ENCODE peak calls at places on chromosomes 6 and 20, in nine cellular contexts. One of them, this sample, is unnamed.

GRCh38 chr6:152552616-152553209 is 84.4 kb downstream of the SYNE1 start:
- DNase-seq in fibroblast of pulmonary artery: peak; percentile 86
- DNase-seq in stomach: peak; percentile 71
- DNase-seq in BJ: no peak
- DNase-seq in adrenal gland: peak; percentile 68
- DNase-seq in AG04449: no peak
- DNase-seq in esophagus muscularis mucosa: no peak
- DNase-seq in cardiac muscle cell: peak; percentile 85
- DNase-seq in fibroblast of lung: peak; percentile 71
- DNase-seq in this sample: peak; percentile 42

GRCh38 chr6:133973109-133973971 is 20.3 kb downstream of the TBPL1 start:
- DNase-seq in fibroblast of pulmonary artery: peak; percentile 78
- DNase-seq in stomach: no peak
- DNase-seq in BJ: no peak
- DNase-seq in adrenal gland: no peak
- DNase-seq in AG04449: no peak
- DNase-seq in esophagus muscularis mucosa: no peak
- DNase-seq in cardiac muscle cell: peak; percentile 73
- DNase-seq in fibroblast of lung: peak; percentile 76
- DNase-seq in this sample: no peak

GRCh38 chr6:5125152-5126006 is 40.2 kb downstream of the PPP1R3G start:
- DNase-seq in fibroblast of pulmonary artery: peak; percentile 64
- DNase-seq in stomach: no peak
- DNase-seq in BJ: no peak
- DNase-seq in adrenal gland: peak; percentile 30
- DNase-seq in AG04449: no peak
- DNase-seq in esophagus muscularis mucosa: no peak
- DNase-seq in cardiac muscle cell: peak; percentile 65
- DNase-seq in fibroblast of lung: peak; percentile 68
- DNase-seq in this sample: peak; percentile 20

GRCh38 chr6:75524322-75524972 is 30.8 kb upstream of the FILIP1 start:
- DNase-seq in fibroblast of pulmonary artery: peak; percentile 88
- DNase-seq in stomach: no peak
- DNase-seq in BJ: peak; percentile 80
- DNase-seq in adrenal gland: no peak
- DNase-seq in AG04449: peak; percentile 73
- DNase-seq in esophagus muscularis mucosa: no peak
- DNase-seq in cardiac muscle cell: peak; percentile 84
- DNase-seq in fibroblast of lung: peak; percentile 91
- DNase-seq in this sample: peak; percentile 88

GRCh38 chr20:46752639-46753235 is 43.3 kb downstream of the SLC2A10 start:
- DNase-seq in fibroblast of pulmonary artery: peak; percentile 74
- DNase-seq in stomach: peak; percentile 64
- DNase-seq in BJ: no peak
- DNase-seq in adrenal gland: peak; percentile 63
- DNase-seq in AG04449: no peak
- DNase-seq in esophagus muscularis mucosa: no peak
- DNase-seq in cardiac muscle cell: peak; percentile 74
- DNase-seq in fibroblast of lung: peak; percentile 69
- DNase-seq in this sample: peak; percentile 17

GRCh38 chr20:37774143-37774542 is 80.3 kb downstream of the CTNNBL1 start:
- DNase-seq in fibroblast of pulmonary artery: no peak
- DNase-seq in stomach: no peak
- DNase-seq in BJ: no peak
- DNase-seq in adrenal gland: no peak
- DNase-seq in AG04449: no peak
- DNase-seq in esophagus muscularis mucosa: peak; percentile 66
- DNase-seq in cardiac muscle cell: no peak
- DNase-seq in fibroblast of lung: no peak
- DNase-seq in this sample: no peak

GRCh38 chr6:8481727-8482126 is 46.4 kb upstream of the SLC35B3 start:
- DNase-seq in fibroblast of pulmonary artery: no peak
- DNase-seq in stomach: no peak
- DNase-seq in BJ: no peak
- DNase-seq in adrenal gland: no peak
- DNase-seq in AG04449: no peak
- DNase-seq in esophagus muscularis mucosa: no peak
- DNase-seq in cardiac muscle cell: peak; percentile 0
- DNase-seq in fibroblast of lung: peak; percentile 17
- DNase-seq in this sample: peak; percentile 2

GRCh38 chr6:135498178-135498841 is 770 bp upstream of the AHI1 start:
- DNase-seq in fibroblast of pulmonary artery: peak; percentile 94
- DNase-seq in stomach: peak; percentile 72
- DNase-seq in BJ: peak; percentile 52
- DNase-seq in adrenal gland: peak; percentile 89
- DNase-seq in AG04449: peak; percentile 49
- DNase-seq in esophagus muscularis mucosa: peak; percentile 94
- DNase-seq in cardiac muscle cell: peak; percentile 93
- DNase-seq in fibroblast of lung: peak; percentile 94
- DNase-seq in this sample: peak; percentile 70

GRCh38 chr20:63660622-63661021 is 2.5 kb downstream of the RTEL1 start:
- DNase-seq in fibroblast of pulmonary artery: no peak
- DNase-seq in stomach: no peak
- DNase-seq in BJ: no peak
- DNase-seq in adrenal gland: no peak
- DNase-seq in AG04449: no peak
- DNase-seq in esophagus muscularis mucosa: no peak
- DNase-seq in cardiac muscle cell: no peak
- DNase-seq in fibroblast of lung: no peak
- DNase-seq in this sample: no peak

GRCh38 chr20:8062781-8063180 is 43.2 kb upstream of the TMX4 start:
- DNase-seq in fibroblast of pulmonary artery: no peak
- DNase-seq in stomach: no peak
- DNase-seq in BJ: no peak
- DNase-seq in adrenal gland: no peak
- DNase-seq in AG04449: no peak
- DNase-seq in esophagus muscularis mucosa: no peak
- DNase-seq in cardiac muscle cell: no peak
- DNase-seq in fibroblast of lung: peak; percentile 64
- DNase-seq in this sample: no peak

GRCh38 chr6:110355031-110355430 is 3.1 kb downstream of the METTL24 start:
- DNase-seq in fibroblast of pulmonary artery: no peak
- DNase-seq in stomach: no peak
- DNase-seq in BJ: no peak
- DNase-seq in adrenal gland: no peak
- DNase-seq in AG04449: no peak
- DNase-seq in esophagus muscularis mucosa: no peak
- DNase-seq in cardiac muscle cell: no peak
- DNase-seq in fibroblast of lung: no peak
- DNase-seq in this sample: no peak

GRCh38 chr20:38125157-38126056 is 39.7 kb downstream of the TGM2 start:
- DNase-seq in fibroblast of pulmonary artery: peak; percentile 86
- DNase-seq in stomach: peak; percentile 95
- DNase-seq in BJ: no peak
- DNase-seq in adrenal gland: peak; percentile 68
- DNase-seq in AG04449: no peak
- DNase-seq in esophagus muscularis mucosa: peak; percentile 91
- DNase-seq in cardiac muscle cell: peak; percentile 92
- DNase-seq in fibroblast of lung: peak; percentile 93
- DNase-seq in this sample: no peak

GRCh38 chr6:17886891-17887290 is 100.5 kb downstream of the KIF13A start:
- DNase-seq in fibroblast of pulmonary artery: no peak
- DNase-seq in stomach: no peak
- DNase-seq in BJ: no peak
- DNase-seq in adrenal gland: no peak
- DNase-seq in AG04449: no peak
- DNase-seq in esophagus muscularis mucosa: no peak
- DNase-seq in cardiac muscle cell: peak; percentile 38
- DNase-seq in fibroblast of lung: no peak
- DNase-seq in this sample: no peak

GRCh38 chr6:141105481-141105880 is 1027.2 kb upstream of the GJE1 start:
- DNase-seq in fibroblast of pulmonary artery: peak; percentile 53
- DNase-seq in stomach: no peak
- DNase-seq in BJ: no peak
- DNase-seq in adrenal gland: no peak
- DNase-seq in AG04449: peak; percentile 41
- DNase-seq in esophagus muscularis mucosa: no peak
- DNase-seq in cardiac muscle cell: peak; percentile 62
- DNase-seq in fibroblast of lung: peak; percentile 12
- DNase-seq in this sample: peak; percentile 6

GRCh38 chr6:7195330-7196018 is 87.7 kb downstream of the RREB1 start:
- DNase-seq in fibroblast of pulmonary artery: no peak
- DNase-seq in stomach: no peak
- DNase-seq in BJ: no peak
- DNase-seq in adrenal gland: no peak
- DNase-seq in AG04449: no peak
- DNase-seq in esophagus muscularis mucosa: no peak
- DNase-seq in cardiac muscle cell: no peak
- DNase-seq in fibroblast of lung: no peak
- DNase-seq in this sample: no peak

GRCh38 chr20:25065044-25065624 is 7.2 kb upstream of the ACSS1 start:
- DNase-seq in fibroblast of pulmonary artery: no peak
- DNase-seq in stomach: peak; percentile 11
- DNase-seq in BJ: no peak
- DNase-seq in adrenal gland: no peak
- DNase-seq in AG04449: no peak
- DNase-seq in esophagus muscularis mucosa: no peak
- DNase-seq in cardiac muscle cell: no peak
- DNase-seq in fibroblast of lung: no peak
- DNase-seq in this sample: no peak

GRCh38 chr6:22036267-22036666 is 260.6 kb downstream of the PRL start:
- DNase-seq in fibroblast of pulmonary artery: peak; percentile 33
- DNase-seq in stomach: no peak
- DNase-seq in BJ: no peak
- DNase-seq in adrenal gland: no peak
- DNase-seq in AG04449: no peak
- DNase-seq in esophagus muscularis mucosa: peak; percentile 74
- DNase-seq in cardiac muscle cell: peak; percentile 6
- DNase-seq in fibroblast of lung: no peak
- DNase-seq in this sample: no peak

GRCh38 chr20:56091635-56092180 is 86.4 kb upstream of the CBLN4 start:
- DNase-seq in fibroblast of pulmonary artery: no peak
- DNase-seq in stomach: no peak
- DNase-seq in BJ: no peak
- DNase-seq in adrenal gland: no peak
- DNase-seq in AG04449: no peak
- DNase-seq in esophagus muscularis mucosa: no peak
- DNase-seq in cardiac muscle cell: no peak
- DNase-seq in fibroblast of lung: no peak
- DNase-seq in this sample: no peak

GRCh38 chr20:46282669-46283068 is 25.6 kb downstream of the CDH22 start:
- DNase-seq in fibroblast of pulmonary artery: no peak
- DNase-seq in stomach: no peak
- DNase-seq in BJ: no peak
- DNase-seq in adrenal gland: no peak
- DNase-seq in AG04449: no peak
- DNase-seq in esophagus muscularis mucosa: no peak
- DNase-seq in cardiac muscle cell: no peak
- DNase-seq in fibroblast of lung: no peak
- DNase-seq in this sample: no peak

GRCh38 chr20:8127553-8128255 is 4.4 kb upstream of the PLCB1 start:
- DNase-seq in fibroblast of pulmonary artery: no peak
- DNase-seq in stomach: no peak
- DNase-seq in BJ: no peak
- DNase-seq in adrenal gland: no peak
- DNase-seq in AG04449: no peak
- DNase-seq in esophagus muscularis mucosa: no peak
- DNase-seq in cardiac muscle cell: no peak
- DNase-seq in fibroblast of lung: peak; percentile 34
- DNase-seq in this sample: no peak

GRCh38 chr6:143691155-143691554 is 13.4 kb downstream of the PHACTR2 start:
- DNase-seq in fibroblast of pulmonary artery: no peak
- DNase-seq in stomach: no peak
- DNase-seq in BJ: no peak
- DNase-seq in adrenal gland: no peak
- DNase-seq in AG04449: no peak
- DNase-seq in esophagus muscularis mucosa: no peak
- DNase-seq in cardiac muscle cell: no peak
- DNase-seq in fibroblast of lung: no peak
- DNase-seq in this sample: no peak
- H3K4me3 ChIP-seq in fibroblast of pulmonary artery: no peak overlapping the region
- H3K4me3 ChIP-seq in stomach: no peak overlapping the region
- H3K4me3 ChIP-seq in BJ: no peak overlapping the region
- H3K4me3 ChIP-seq in adrenal gland: no peak overlapping the region
- H3K4me3 ChIP-seq in AG04449: no peak overlapping the region
- H3K4me3 ChIP-seq in esophagus muscularis mucosa: no peak overlapping the region
- H3K4me3 ChIP-seq in cardiac muscle cell: no peak overlapping the region
- H3K4me3 ChIP-seq in fibroblast of lung: no peak overlapping the region
- H3K4me3 ChIP-seq in this sample: no peak overlapping the region

DNA sequence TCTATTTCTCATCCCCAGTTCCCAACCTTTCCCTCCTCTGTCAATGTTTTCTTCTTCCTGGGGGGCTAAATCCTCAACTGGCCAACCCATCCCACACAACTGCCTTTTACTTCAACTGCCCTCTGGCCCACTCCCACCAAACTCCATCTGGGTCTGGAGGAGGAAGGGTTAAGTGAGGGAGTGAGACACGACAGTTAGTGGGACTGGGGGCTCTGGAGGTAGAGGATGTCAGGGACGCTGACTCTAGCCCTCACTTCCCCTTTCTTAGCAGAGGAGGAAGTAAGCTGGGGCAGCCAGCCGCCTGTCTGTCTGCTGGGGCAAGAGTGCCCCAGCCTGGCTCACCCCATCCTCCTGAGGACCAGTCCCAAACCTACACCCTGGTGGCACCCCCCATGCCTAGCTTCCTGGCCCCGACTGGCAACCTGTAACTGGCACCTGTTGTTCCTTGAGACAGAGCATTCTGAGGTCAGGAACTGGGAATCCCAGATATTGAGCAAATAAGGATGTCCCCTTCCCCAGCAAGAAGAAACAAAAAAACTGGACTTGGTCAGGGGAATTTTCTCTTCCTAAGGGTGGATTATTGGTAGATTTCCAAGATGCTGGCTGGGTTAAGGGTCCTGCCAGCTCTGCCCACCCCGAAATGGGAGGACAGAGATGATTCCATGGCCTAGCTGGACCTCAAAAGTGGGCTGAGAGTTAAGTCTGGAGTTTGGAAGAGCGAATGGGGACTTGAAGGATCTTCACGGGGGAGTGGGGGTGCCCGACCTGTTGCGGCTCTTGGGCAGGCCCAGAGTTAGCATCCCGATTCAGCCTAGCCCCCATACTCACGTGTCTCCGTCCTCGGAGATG is 973 bp downstream of the NFKBIE start:
- DNase-seq in fibroblast of pulmonary artery: no peak
- DNase-seq in stomach: peak; percentile 56
- DNase-seq in BJ: no peak
- DNase-seq in adrenal gland: no peak
- DNase-seq in AG04449: no peak
- DNase-seq in esophagus muscularis mucosa: no peak
- DNase-seq in cardiac muscle cell: no peak
- DNase-seq in fibroblast of lung: no peak
- DNase-seq in this sample: no peak
- TF ChIP-seq CTCF in fibroblast of pulmonary artery: no peak
- TF ChIP-seq CTCF in stomach: no peak
- TF ChIP-seq CTCF in BJ: no peak
- TF ChIP-seq CTCF in adrenal gland: no peak
- TF ChIP-seq CTCF in AG04449: no peak
- TF ChIP-seq CTCF in esophagus muscularis mucosa: no peak
- TF ChIP-seq CTCF in cardiac muscle cell: no peak
- TF ChIP-seq CTCF in fibroblast of lung: no peak
- TF ChIP-seq CTCF in this sample: no peak

GRCh38 chr20:58668901-58669286 is 17.8 kb downstream of the STX16 start:
- DNase-seq in fibroblast of pulmonary artery: no peak
- DNase-seq in stomach: no peak
- DNase-seq in BJ: no peak
- DNase-seq in adrenal gland: no peak
- DNase-seq in AG04449: no peak
- DNase-seq in esophagus muscularis mucosa: no peak
- DNase-seq in cardiac muscle cell: no peak
- DNase-seq in fibroblast of lung: no peak
- DNase-seq in this sample: no peak
- H3K4me3 ChIP-seq in fibroblast of pulmonary artery: no peak overlapping the region
- H3K4me3 ChIP-seq in stomach: no peak overlapping the region
- H3K4me3 ChIP-seq in BJ: no peak overlapping the region
- H3K4me3 ChIP-seq in adrenal gland: no peak overlapping the region
- H3K4me3 ChIP-seq in AG04449: no peak overlapping the region
- H3K4me3 ChIP-seq in esophagus muscularis mucosa: no peak overlapping the region
- H3K4me3 ChIP-seq in cardiac muscle cell: no peak overlapping the region
- H3K4me3 ChIP-seq in fibroblast of lung: no peak overlapping the region
- H3K4me3 ChIP-seq in this sample: no peak overlapping the region

GRCh38 chr6:45756611-45757010 is 259.0 kb downstream of the CLIC5 start:
- DNase-seq in fibroblast of pulmonary artery: no peak
- DNase-seq in stomach: no peak
- DNase-seq in BJ: no peak
- DNase-seq in adrenal gland: no peak
- DNase-seq in AG04449: no peak
- DNase-seq in esophagus muscularis mucosa: peak; percentile 89
- DNase-seq in cardiac muscle cell: no peak
- DNase-seq in fibroblast of lung: no peak
- DNase-seq in this sample: no peak
- TF ChIP-seq CTCF in fibroblast of pulmonary artery: no peak
- TF ChIP-seq CTCF in stomach: no peak
- TF ChIP-seq CTCF in BJ: no peak
- TF ChIP-seq CTCF in adrenal gland: no peak
- TF ChIP-seq CTCF in AG04449: no peak
- TF ChIP-seq CTCF in esophagus muscularis mucosa: no peak
- TF ChIP-seq CTCF in cardiac muscle cell: no peak
- TF ChIP-seq CTCF in fibroblast of lung: no peak
- TF ChIP-seq CTCF in this sample: no peak

This sample was measured in HFF-Myc.